ENCODE peak calls at places on chromosomes 2 and 18, in ten cellular contexts. I, Q, W, S, O, H, D, N, R and J are unnamed samples.

GRCh38 chr2:226308981-226309380 is 490.6 kb downstream of the IRS1 start:
- DNase-seq in S (no peak), O (no peak), N (no peak), D (no peak), W (no peak), H (no peak), I (no peak), R (no peak), Q (no peak), J (no peak)

GRCh38 chr2:26913599-26914285 is 56.7 kb upstream of the MAPRE3 start:
- DNase-seq in R (no peak), D (no peak), O (no peak), W (no peak), I (no peak), H (no peak), S (no peak), N (peak; percentile 18), Q (no peak), J (no peak)

GRCh38 chr2:37436324-37436723 is 91.9 kb downstream of the QPCT start:
- DNase-seq in R (no peak), O (no peak), I (no peak), W (no peak), Q (no peak), H (no peak), D (no peak), S (no peak), N (no peak), J (no peak)

GRCh38 chr2:6442252-6442651 is 423.5 kb downstream of the CMPK2 start:
- DNase-seq in W (no peak), Q (no peak), O (no peak), D (no peak), R (no peak), H (no peak), N (no peak), S (no peak), I (no peak), J (no peak)

GRCh38 chr2:17313261-17313660 is 205.0 kb downstream of the RAD51AP2 start:
- DNase-seq in N (no peak), D (no peak), H (no peak), Q (no peak), W (no peak), O (no peak), R (no peak), I (no peak), S (no peak), J (no peak)

GRCh38 chr2:135790423-135790822 is 46.6 kb downstream of the LCT start:
- DNase-seq in O (no peak), S (no peak), N (no peak), Q (no peak), I (no peak), H (no peak), D (no peak), R (no peak), W (no peak), J (no peak)

GRCh38 chr2:121902171-121902591 is 146.7 kb downstream of the TSN start:
- DNase-seq in H (no peak), W (no peak), O (peak; percentile 23), I (no peak), D (no peak), R (no peak), N (peak; percentile 23), Q (no peak), S (no peak), J (no peak)

GRCh38 chr18:63339920-63340484 is 20.4 kb upstream of the BCL2 start:
- DNase-seq in Q (no peak), O (peak; percentile 43), D (peak; percentile 49), R (no peak), I (no peak), H (no peak), W (no peak), S (no peak), N (peak; percentile 86), J (no peak)

GRCh38 chr2:106269591-106270291 is 75.6 kb upstream of the UXS1 start:
- DNase-seq in D (peak; percentile 67), Q (no peak), W (peak; percentile 24), I (peak; percentile 86), N (no peak), S (peak; percentile 88), O (no peak), H (peak; percentile 88), R (peak; percentile 4), J (peak; percentile 83)

GRCh38 chr18:13392029-13392750 is 173.6 kb downstream of the LDLRAD4 start:
- DNase-seq in I (no peak), O (no peak), D (no peak), H (no peak), R (no peak), Q (no peak), W (no peak), N (no peak), S (no peak), J (no peak)

GRCh38 chr18:5628512-5629255 is 84.9 kb upstream of the EPB41L3 start:
- DNase-seq in S (peak; percentile 83), W (peak; percentile 65), H (peak; percentile 76), R (no peak), N (peak; percentile 71), Q (peak; percentile 71), D (peak; percentile 53), I (peak; percentile 76), O (peak; percentile 47), J (peak; percentile 89)

GRCh38 chr2:27123302-27124150 is at the start of gene ABHD1:
- DNase-seq in H (peak; percentile 82), D (peak; percentile 94), S (peak; percentile 85), I (peak; percentile 87), O (peak; percentile 77), Q (peak; percentile 81), W (peak; percentile 74), R (peak; percentile 61), N (peak; percentile 79), J (peak; percentile 73)

GRCh38 chr2:217271813-217272212 is 411.9 kb upstream of the TNP1 start:
- DNase-seq in S (no peak), R (peak; percentile 41), I (no peak), N (no peak), H (no peak), O (no peak), W (no peak), D (no peak), Q (no peak), J (no peak)

GRCh38 chr18:11149441-11150270 is at the start of gene PIEZO2:
- DNase-seq in S (peak; percentile 79), N (peak; percentile 92), O (peak; percentile 74), I (peak; percentile 75), D (peak; percentile 28), H (peak; percentile 55), R (no peak), Q (peak; percentile 73), W (peak; percentile 71), J (peak; percentile 50)

GRCh38 chr2:129464036-129464435 is 515.4 kb upstream of the RAB6C start:
- DNase-seq in S (no peak), O (no peak), H (no peak), R (no peak), I (no peak), D (no peak), W (no peak), Q (no peak), N (no peak), J (peak; percentile 12)

GRCh38 chr2:219010162-219010756 is 17.0 kb upstream of the CRYBA2 start:
- DNase-seq in W (no peak), I (no peak), N (peak; percentile 52), R (peak; percentile 45), Q (no peak), H (no peak), O (peak; percentile 71), D (peak; percentile 64), S (no peak), J (peak; percentile 57)

GRCh38 chr18:33010149-33010548 is 237.3 kb upstream of the KLHL14 start:
- DNase-seq in Q (no peak), S (no peak), I (no peak), H (no peak), N (no peak), R (no peak), W (no peak), O (no peak), D (no peak), J (no peak)

GRCh38 chr2:28394997-28395333 is 2.3 kb downstream of the FOSL2 start:
- DNase-seq in H (no peak), O (no peak), Q (no peak), N (no peak), S (no peak), R (no peak), W (no peak), D (no peak), I (no peak), J (peak; percentile 53)
- H3K4me3 ChIP-seq in H (peak overlapping the region; percentile 95), O (no peak overlapping the region), Q (peak overlapping the region; percentile 96), N (no peak overlapping the region), S (peak overlapping the region; percentile 95), R (peak overlapping the region; percentile 88), W (peak overlapping the region; percentile 100), D (peak overlapping the region; percentile 83), I (peak overlapping the region; percentile 66), J (peak overlapping the region; percentile 96)

DNA sequence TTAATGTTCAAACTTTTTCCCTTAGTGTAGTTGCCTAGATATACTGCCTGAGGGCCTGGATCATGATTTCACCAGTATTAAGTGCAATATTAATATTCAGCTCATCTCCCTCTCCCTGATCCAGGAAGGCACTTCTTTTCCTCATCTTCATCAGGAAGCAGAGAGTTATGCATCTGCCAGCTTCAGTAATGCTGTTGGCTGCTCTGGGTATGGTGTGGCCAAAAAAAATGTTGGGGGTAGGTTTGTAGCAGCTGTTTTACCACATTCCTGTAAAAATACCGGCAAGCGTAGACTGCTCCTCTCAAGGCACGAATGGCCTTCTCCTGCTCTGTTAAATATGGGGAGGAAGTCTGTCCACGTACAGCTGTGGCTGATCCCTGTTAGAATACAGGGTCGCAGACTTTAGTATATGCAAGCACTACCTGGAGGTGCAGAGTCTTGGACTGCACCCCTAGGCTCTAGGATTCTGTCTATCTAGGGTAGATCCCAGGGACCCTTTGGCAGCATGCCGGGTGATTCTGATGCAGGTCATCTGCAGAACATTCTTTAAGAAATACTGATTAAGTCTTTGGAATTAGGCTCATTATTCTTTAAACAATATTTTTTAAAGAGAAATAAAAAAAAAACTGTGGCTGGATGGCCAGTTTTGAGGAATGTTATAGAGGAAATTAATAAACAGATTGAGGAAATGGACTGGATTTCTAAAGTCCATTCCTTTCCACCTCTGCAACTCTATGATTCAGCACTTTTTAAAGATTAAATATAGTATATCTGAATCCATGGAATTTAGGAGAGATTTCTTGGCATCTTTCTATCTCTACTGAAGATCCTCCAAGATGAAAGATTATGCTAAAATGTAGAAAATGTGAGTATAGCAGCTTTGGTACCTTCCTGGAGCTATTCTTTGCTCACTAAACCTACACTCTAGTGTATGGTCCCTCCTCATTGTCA is 21.0 kb upstream of the GLS start:
- DNase-seq in I (no peak), O (no peak), S (no peak), W (no peak), D (no peak), R (peak; percentile 26), N (no peak), Q (no peak), H (no peak), J (no peak)
- TF ChIP-seq CTCF in I (no peak), O (no peak), S (no peak), W (no peak), D (no peak), R (no peak), N (no peak), Q (no peak), H (no peak), J (no peak)

GRCh38 chr18:71485578-71485977 is 1058.6 kb downstream of the CBLN2 start:
- DNase-seq in N (no peak), H (no peak), R (no peak), S (no peak), Q (no peak), O (no peak), D (no peak), W (no peak), I (no peak), J (no peak)
- H3K9me3 ChIP-seq in N (peaks cover 12% of the 10 kb centered on the region), H (no peaks in the 10 kb centered on the region), R (no peaks in the 10 kb centered on the region), S (no peaks in the 10 kb centered on the region), Q (no peaks in the 10 kb centered on the region), O (no peaks in the 10 kb centered on the region), D (no peaks in the 10 kb centered on the region), W (no peaks in the 10 kb centered on the region), I (no peaks in the 10 kb centered on the region), J (no peaks in the 10 kb centered on the region)

GRCh38 chr18:23138470-23138869 is 3.2 kb downstream of the CABLES1 start:
- DNase-seq in R (no peak), H (peak; percentile 66), S (peak; percentile 75), N (no peak), Q (no peak), W (no peak), I (no peak), O (no peak), D (peak; percentile 39), J (no peak)
- H3K4me3 ChIP-seq in R (no peak overlapping the region), H (peak overlapping the region; percentile 70), S (peak overlapping the region; percentile 62), N (no peak overlapping the region), Q (no peak overlapping the region), W (no peak overlapping the region), I (no peak overlapping the region), O (no peak overlapping the region), D (no peak overlapping the region), J (no peak overlapping the region)